ENCODE peak calls at places on chromosomes 13 and 19, in five cellular contexts. O, P, H, X and E are unnamed samples.
A peak's percentile ranks its signal among the peaks of the same experiment; 100 is the strongest.

GRCh38 chr13:24742294-24742693 is 21.7 kb upstream of the RNF17 start:
- DNase-seq in O (no peak), P (peak; percentile 62), H (no peak), X (no peak), E (no peak)

GRCh38 chr19:48274173-48274572 is 4.3 kb downstream of the ZNF114 start:
- DNase-seq in O (peak; percentile 52), P (no peak), H (no peak), X (no peak), E (peak; percentile 45)

GRCh38 chr19:50791594-50792245 is 1.5 kb downstream of the ACP4 start:
- DNase-seq in O (peak; percentile 23), P (no peak), H (no peak), X (no peak), E (no peak)

GRCh38 chr13:45807520-45808099 is 43.9 kb downstream of the SIAH3 start:
- DNase-seq in O (peak; percentile 59), P (peak; percentile 62), H (peak; percentile 56), X (peak; percentile 62), E (peak; percentile 59)

GRCh38 chr13:81929988-81930387 is 1589.1 kb upstream of the SPRY2 start:
- DNase-seq in O (peak; percentile 42), P (peak; percentile 61), H (peak; percentile 51), X (no peak), E (peak; percentile 14)

GRCh38 chr13:19888799-19889198 is 25.4 kb upstream of the ZMYM5 start:
- DNase-seq in O (peak; percentile 62), P (no peak), H (no peak), X (no peak), E (peak; percentile 40)

GRCh38 chr19:18875726-18876125 is 20.2 kb downstream of the CERS1 start:
- DNase-seq in O (no peak), P (no peak), H (no peak), X (no peak), E (peak; percentile 44)

GRCh38 chr19:40778865-40779284 is 828 bp downstream of the RAB4B start:
- DNase-seq in O (no peak), P (no peak), H (peak; percentile 57), X (no peak), E (peak; percentile 71)

GRCh38 chr19:39540333-39540673 is 342 bp upstream of the EID2 start:
- DNase-seq in O (peak; percentile 5), P (no peak), H (no peak), X (no peak), E (no peak)

GRCh38 chr19:39543477-39543857 is 3.5 kb upstream of the EID2 start:
- DNase-seq in O (no peak), P (no peak), H (no peak), X (no peak), E (no peak)

GRCh38 chr19:39542198-39542597 is 2.2 kb upstream of the EID2 start:
- DNase-seq in O (no peak), P (peak; percentile 60), H (no peak), X (no peak), E (no peak)

GRCh38 chr19:39539519-39540332 is at the start of gene EID2:
- DNase-seq in O (peak; percentile 90), P (peak; percentile 97), H (peak; percentile 98), X (peak; percentile 84), E (peak; percentile 98)

DNA sequence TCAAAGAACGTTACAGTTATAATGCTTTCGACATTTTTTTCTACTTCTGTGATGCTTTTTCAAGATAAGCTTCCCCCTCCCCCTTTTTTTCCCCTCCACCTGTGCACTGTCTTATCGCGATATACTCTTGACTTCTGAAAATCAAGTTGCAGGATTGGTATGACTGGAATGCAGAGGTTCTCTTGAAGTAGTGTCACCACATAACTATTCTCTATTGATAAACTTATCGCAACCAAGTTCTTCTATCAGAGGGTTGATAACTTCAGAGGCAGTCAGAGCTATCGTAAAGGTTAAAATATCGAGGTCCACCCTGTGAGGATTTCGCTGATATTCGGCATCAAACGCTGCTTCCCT is 819 bp downstream of the EID2 start:
- DNase-seq in O (peak; percentile 34), P (peak; percentile 49), H (peak; percentile 28), X (no peak), E (no peak)
- TF ChIP-seq EZH2phosphoT487 in O (no peak), P (no peak), H (no peak), X (no peak), E (no peak)

GRCh38 chr19:11101057-11101456 is 11.8 kb downstream of the LDLR start:
- DNase-seq in O (no peak), P (no peak), H (no peak), X (no peak), E (no peak)

GRCh38 chr19:11100064-11100463 is 10.8 kb downstream of the LDLR start:
- DNase-seq in O (no peak), P (no peak), H (no peak), X (no peak), E (no peak)

GRCh38 chr19:11098327-11098726 is 9.1 kb downstream of the LDLR start:
- DNase-seq in O (no peak), P (no peak), H (no peak), X (no peak), E (no peak)

GRCh38 chr19:11096210-11096841 is 7.1 kb downstream of the LDLR start:
- DNase-seq in O (peak; percentile 35), P (no peak), H (no peak), X (no peak), E (peak; percentile 75)

GRCh38 chr19:11098861-11099260 is 9.6 kb downstream of the LDLR start:
- DNase-seq in O (no peak), P (no peak), H (no peak), X (no peak), E (no peak)
- H3K79me2 ChIP-seq in O (peaks cover 76% of the 10 kb centered on the region), P (peaks cover 98% of the 10 kb centered on the region), H (peaks cover 88% of the 10 kb centered on the region), X (peaks cover 94% of the 10 kb centered on the region), E (peaks cover 59% of the 10 kb centered on the region)

GRCh38 chr19:4910594-4911273 is 1.4 kb downstream of the UHRF1 start:
- DNase-seq in O (peak; percentile 80), P (peak; percentile 41), H (no peak), X (no peak), E (peak; percentile 68)

GRCh38 chr19:4909897-4910593 is 744 bp downstream of the UHRF1 start:
- DNase-seq in O (peak; percentile 95), P (peak; percentile 98), H (peak; percentile 96), X (peak; percentile 68), E (peak; percentile 97)

GRCh38 chr19:4911314-4911713 is 2.0 kb downstream of the UHRF1 start:
- DNase-seq in O (peak; percentile 36), P (peak; percentile 35), H (no peak), X (no peak), E (peak; percentile 59)

GRCh38 chr19:4913996-4914735 is 4.9 kb downstream of the UHRF1 start:
- DNase-seq in O (peak; percentile 19), P (no peak), H (no peak), X (no peak), E (peak; percentile 43)

DNA sequence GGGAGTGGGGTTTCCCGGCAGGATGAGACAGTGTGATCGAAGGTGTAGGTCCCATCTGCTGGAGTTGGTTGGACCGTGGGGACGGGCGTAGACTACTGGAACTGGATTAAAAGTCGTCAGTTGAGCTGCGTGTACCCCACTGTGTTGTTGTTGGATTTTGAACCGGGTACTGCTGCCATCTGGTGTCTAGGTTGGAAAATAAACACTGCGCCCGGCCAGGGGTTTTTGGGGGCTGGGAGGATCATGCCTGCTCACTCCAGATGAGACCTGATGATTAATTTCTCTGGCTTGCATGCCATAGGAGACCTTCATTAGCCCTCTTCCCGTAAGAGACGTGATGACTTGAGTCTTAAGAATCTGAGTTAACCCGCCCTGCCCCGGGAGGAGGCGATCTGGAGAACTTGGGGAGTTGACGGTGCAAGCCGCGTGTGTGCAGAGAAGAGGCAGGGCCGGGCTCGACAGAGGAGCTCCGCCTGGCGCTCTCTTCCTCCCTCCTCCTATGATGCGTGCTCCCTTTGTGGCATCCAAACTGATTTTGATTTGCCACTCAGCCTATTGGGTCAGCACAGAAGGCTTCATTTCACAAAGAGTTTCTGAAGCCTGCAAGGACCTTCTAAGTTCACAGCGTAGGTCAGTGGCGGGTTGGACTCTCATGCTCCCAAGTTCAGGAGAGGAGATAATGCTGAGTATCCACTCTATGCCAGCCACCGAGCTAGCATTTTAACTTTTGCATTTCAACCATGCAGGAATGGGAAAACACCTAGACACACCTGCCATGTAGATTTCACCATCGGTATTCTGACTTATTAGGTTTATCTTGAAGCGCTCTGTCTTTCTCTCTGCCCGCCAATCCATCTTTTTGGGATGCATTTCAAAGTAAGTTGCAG is 2.7 kb downstream of the UHRF1 start:
- DNase-seq in O (peak; percentile 99), P (peak; percentile 73), H (peak; percentile 86), X (peak; percentile 95), E (peak; percentile 100)
- H3K27ac ChIP-seq in O (peak overlapping the region; percentile 81), P (no peak overlapping the region), H (peak overlapping the region; percentile 55), X (peak overlapping the region; percentile 98), E (peak overlapping the region; percentile 87)

GRCh38 chr19:572891-573825 is 762 bp downstream of the BSG start:
- DNase-seq in O (peak; percentile 47), P (peak; percentile 78), H (peak; percentile 70), X (no peak), E (peak; percentile 82)
- TF ChIP-seq EZH2phosphoT487 in O (no peak), P (no peak), H (no peak), X (no peak), E (no peak)

DNA sequence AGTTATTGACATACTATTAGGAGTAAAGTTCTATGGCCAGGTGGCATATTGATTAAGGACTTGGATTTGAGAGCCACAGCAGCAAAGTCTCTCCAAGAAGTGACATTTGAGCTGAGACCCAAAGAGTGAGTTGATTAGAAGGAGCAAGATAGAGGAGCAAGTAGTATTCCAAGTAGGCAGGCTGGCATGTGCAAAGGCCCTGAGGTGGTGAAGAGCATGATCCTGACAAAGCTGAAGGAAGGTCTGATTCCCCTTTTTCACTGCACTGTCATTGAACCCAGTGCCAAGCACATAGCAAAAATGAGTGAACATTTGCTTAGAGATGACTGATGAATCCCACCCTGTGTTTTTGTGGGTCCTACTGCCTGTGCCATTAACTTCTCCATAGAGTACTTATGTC is 4.7 kb downstream of the ZNF543 start:
- DNase-seq in O (no peak), P (no peak), H (no peak), X (no peak), E (no peak)
- H3K79me2 ChIP-seq in O (peaks cover 33% of the 10 kb centered on the region), P (peaks cover 26% of the 10 kb centered on the region), H (peaks cover 26% of the 10 kb centered on the region), X (peaks cover 25% of the 10 kb centered on the region), E (peaks cover 60% of the 10 kb centered on the region)

GRCh38 chr19:10567696-10568443 is 909 bp downstream of the CDKN2D start:
- DNase-seq in O (no peak), P (no peak), H (no peak), X (no peak), E (peak; percentile 32)
- H3K27ac ChIP-seq in O (no peak overlapping the region), P (no peak overlapping the region), H (peak overlapping the region; percentile 8), X (peak overlapping the region; percentile 59), E (no peak overlapping the region)

DNA sequence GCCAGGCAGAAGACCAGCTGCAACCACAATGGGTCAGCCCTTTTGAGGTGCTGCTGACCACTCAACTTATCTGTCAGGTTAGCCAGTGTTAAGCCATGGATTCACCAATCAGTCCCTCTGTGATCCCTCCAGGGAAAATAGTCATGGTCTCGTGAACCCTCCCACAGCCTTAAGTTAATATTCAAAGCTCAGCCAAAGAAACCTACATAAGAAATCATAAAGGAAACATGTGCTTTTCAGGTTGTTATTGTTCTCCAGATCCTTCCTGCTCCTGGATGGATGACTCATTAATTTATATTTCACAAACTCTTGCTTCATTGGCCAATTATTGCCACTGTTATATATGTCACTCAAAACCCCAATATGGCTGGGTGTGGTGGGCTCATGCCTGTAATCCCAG is 161.9 kb downstream of the B3GLCT start:
- DNase-seq in O (no peak), P (no peak), H (no peak), X (no peak), E (no peak)
- TF ChIP-seq EZH2phosphoT487 in O (no peak), P (no peak), H (no peak), X (no peak), E (no peak)